ENCODE peak calls at places on chromosome 3, in eight cellular contexts. G is mesendoderm, P is SJSA1, W is right lobe of liver, D is left lung, K is thyroid gland, Y is left ventricle myocardium inferior, B is colonic mucosa. M is an unnamed sample.
A peak's percentile ranks its signal among the peaks of the same experiment; 100 is the strongest.

GRCh38 chr3:165624761-165625160 is 212.5 kb downstream of the BCHE start:
- DNase-seq in B (no peak), K (no peak), P (no peak), Y (no peak), W (no peak), D (no peak), G (peak; percentile 16), M (peak; percentile 50)

GRCh38 chr3:11534011-11534782 is 109.5 kb downstream of the VGLL4 start:
- DNase-seq in K (peak; percentile 92), Y (no peak), D (no peak), P (no peak), G (no peak), B (no peak), W (no peak), M (no peak)

GRCh38 chr3:102174312-102174712 is 260.5 kb upstream of the ZPLD1 start:
- DNase-seq in P (peak; percentile 84), Y (no peak), B (no peak), W (no peak), G (no peak), K (no peak), D (no peak), M (peak; percentile 83)

GRCh38 chr3:174931969-174932368 is 72.8 kb downstream of the NAALADL2 start:
- DNase-seq in P (no peak), G (no peak), K (no peak), D (no peak), Y (no peak), B (no peak), W (no peak), M (no peak)

GRCh38 chr3:25885544-25885943 is 95.7 kb downstream of the OXSM start:
- DNase-seq in G (peak; percentile 68), W (no peak), D (no peak), B (no peak), K (no peak), Y (no peak), P (no peak), M (peak; percentile 45)

GRCh38 chr3:11062704-11063103 is 70.2 kb downstream of the SLC6A1 start:
- DNase-seq in B (no peak), W (no peak), Y (no peak), G (no peak), D (no peak), K (no peak), P (no peak), M (no peak)

GRCh38 chr3:65030847-65031463 is 343.2 kb upstream of the ADAMTS9 start:
- DNase-seq in P (peak; percentile 48), W (no peak), D (no peak), Y (no peak), K (no peak), B (no peak), G (peak; percentile 83), M (peak; percentile 53)

GRCh38 chr3:4540267-4540666 is 47.1 kb downstream of the ITPR1 start:
- DNase-seq in K (no peak), G (no peak), W (no peak), B (no peak), P (no peak), D (no peak), Y (no peak), M (no peak)

GRCh38 chr3:52819936-52820335 is 10.5 kb downstream of the ITIH4 start:
- DNase-seq in D (no peak), K (no peak), G (no peak), W (no peak), P (no peak), B (no peak), Y (no peak), M (no peak)

GRCh38 chr3:160756907-160757623 is 1.0 kb downstream of the PPM1L start:
- DNase-seq in B (peak; percentile 32), W (peak; percentile 29), Y (peak; percentile 19), K (peak; percentile 51), G (peak; percentile 54), P (no peak), D (no peak), M (no peak)

GRCh38 chr3:117010316-117010715 is 300.7 kb downstream of the TUSC7 start:
- DNase-seq in G (no peak), K (no peak), B (no peak), D (no peak), Y (no peak), P (no peak), W (no peak), M (no peak)

DNA sequence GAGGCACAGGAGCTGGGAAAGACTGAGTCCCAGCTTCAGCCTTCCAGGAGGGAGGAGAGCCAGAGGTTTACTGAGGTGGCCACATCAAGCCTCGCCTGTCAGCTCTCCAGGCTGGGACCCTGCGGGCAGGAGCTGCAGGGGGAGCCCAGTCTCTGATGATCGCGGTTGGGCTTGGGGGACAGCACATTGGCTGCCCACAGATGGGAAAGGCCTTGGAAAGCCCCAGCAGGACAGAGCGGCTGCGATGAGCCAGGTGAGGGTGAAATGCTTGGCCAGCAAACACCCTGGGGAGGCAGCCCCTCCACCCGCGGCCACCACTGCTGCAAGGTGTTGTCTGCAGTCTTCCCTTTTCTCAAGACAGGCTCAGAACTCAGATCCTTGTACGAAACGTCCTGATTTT is 31.2 kb downstream of the SEC61A1 start:
- DNase-seq in P (no peak), K (no peak), Y (no peak), B (no peak), D (peak; percentile 21), G (no peak), W (no peak), M (no peak)
- H3K36me3 ChIP-seq in P (peaks cover 64% of the 10 kb centered on the region), K (peaks cover 2% of the 10 kb centered on the region), Y (peaks cover 20% of the 10 kb centered on the region), B (no peaks in the 10 kb centered on the region), D (no peaks in the 10 kb centered on the region), G (peaks cover 10% of the 10 kb centered on the region), W (no peaks in the 10 kb centered on the region), M (peaks cover 16% of the 10 kb centered on the region)

GRCh38 chr3:121718205-121718846 is 31.2 kb downstream of the GOLGB1 start:
- DNase-seq in Y (no peak), B (no peak), G (no peak), D (no peak), W (no peak), P (no peak), K (no peak), M (no peak)
- H3K36me3 ChIP-seq in Y (peaks cover 100% of the 10 kb centered on the region), B (peaks cover 26% of the 10 kb centered on the region), G (peaks cover 2% of the 10 kb centered on the region), D (no peaks in the 10 kb centered on the region), W (peaks cover 71% of the 10 kb centered on the region), P (peaks cover 40% of the 10 kb centered on the region), K (peaks cover 80% of the 10 kb centered on the region), M (peaks cover 34% of the 10 kb centered on the region)

DNA sequence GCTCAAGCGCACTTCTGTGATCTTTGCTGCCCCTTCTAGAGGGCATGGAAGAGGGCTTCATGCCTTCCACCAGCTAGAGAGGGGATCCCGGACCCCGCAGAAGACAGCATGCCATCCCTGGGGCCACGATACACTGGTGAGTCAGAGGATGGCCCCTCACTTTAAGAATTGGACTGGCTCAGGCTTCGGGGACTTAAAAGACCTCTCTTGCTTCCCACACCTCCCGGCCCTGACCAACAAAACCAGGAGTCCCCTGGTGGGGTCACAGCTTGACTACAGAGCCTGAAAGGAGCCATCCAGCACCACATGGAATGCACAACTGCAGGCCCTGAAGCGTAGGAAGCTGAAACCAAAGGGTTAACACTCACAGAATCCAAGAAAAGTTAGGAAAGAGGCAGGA is 92.4 kb downstream of the LRIG1 start:
- DNase-seq in W (no peak), B (no peak), K (no peak), D (no peak), P (no peak), Y (no peak), G (no peak), M (no peak)
- H3K36me3 ChIP-seq in W (peaks cover 5% of the 10 kb centered on the region), B (no peaks in the 10 kb centered on the region), K (peaks cover 34% of the 10 kb centered on the region), D (no peaks in the 10 kb centered on the region), P (peaks cover 40% of the 10 kb centered on the region), Y (peaks cover 66% of the 10 kb centered on the region), G (peaks cover 2% of the 10 kb centered on the region), M (peaks cover 68% of the 10 kb centered on the region)

GRCh38 chr3:14133876-14134275 is 9.0 kb downstream of the TMEM43 start:
- DNase-seq in G (no peak), P (no peak), K (no peak), B (no peak), W (no peak), Y (no peak), D (no peak), M (peak; percentile 16)
- H3K36me3 ChIP-seq in G (peaks cover 19% of the 10 kb centered on the region), P (peaks cover 94% of the 10 kb centered on the region), K (peaks cover 73% of the 10 kb centered on the region), B (peaks cover 28% of the 10 kb centered on the region), W (peaks cover 16% of the 10 kb centered on the region), Y (peaks cover 94% of the 10 kb centered on the region), D (peaks cover 5% of the 10 kb centered on the region), M (peaks cover 82% of the 10 kb centered on the region)

M was measured in IMR-90.